ENCODE peak calls at places on chromosomes 12 and 14, in seven cellular contexts. N is GM12891, U is K562, E is H1, V is HepG2, C is GM12878, F is SK-N-SH. I is an unnamed sample.

GRCh38 chr12:132458441-132459225 is 31.3 kb upstream of the FBRSL1 start:
- DNase-seq in V (no peak), U (no peak), C (no peak), N (no peak), E (no peak), F (no peak), I (no peak)

GRCh38 chr14:77037886-77038511 is 9.5 kb upstream of the IRF2BPL start:
- DNase-seq in U (no peak), V (no peak), C (no peak), N (no peak), F (no peak), E (peak; percentile 54), I (no peak)

GRCh38 chr14:55138091-55138490 is 9.0 kb downstream of the LGALS3 start:
- DNase-seq in E (peak; percentile 70), N (no peak), F (no peak), C (no peak), U (no peak), V (no peak), I (no peak)

GRCh38 chr12:109385339-109386078 is 37.8 kb downstream of the MYO1H start:
- DNase-seq in N (peak; percentile 22), E (no peak), C (no peak), V (peak; percentile 32), U (peak; percentile 40), F (peak; percentile 51), I (no peak)

GRCh38 chr12:94832780-94833760 is 170.4 kb downstream of the NDUFA12 start:
- DNase-seq in U (no peak), F (no peak), E (peak; percentile 58), N (no peak), V (no peak), C (no peak), I (no peak)

GRCh38 chr12:82730832-82731497 is 44.3 kb downstream of the TMTC2 start:
- DNase-seq in C (no peak), N (no peak), E (no peak), V (peak; percentile 4), U (no peak), F (peak; percentile 47), I (no peak)

GRCh38 chr12:64669270-64669842 is 59.1 kb downstream of the RASSF3 start:
- DNase-seq in E (no peak), U (peak; percentile 66), F (peak; percentile 47), C (peak; percentile 73), V (peak; percentile 49), N (no peak), I (no peak)

GRCh38 chr14:76576047-76576741 is 185.1 kb upstream of the VASH1 start:
- DNase-seq in U (no peak), C (no peak), N (no peak), F (no peak), V (no peak), E (no peak), I (no peak)

GRCh38 chr12:124709722-124710656 is 142.6 kb upstream of the NCOR2 start:
- DNase-seq in N (no peak), E (no peak), C (no peak), V (no peak), U (no peak), F (no peak), I (no peak)

GRCh38 chr14:54577977-54578376 is 11.0 kb downstream of the SAMD4A start:
- DNase-seq in C (no peak), U (no peak), E (no peak), F (no peak), N (no peak), V (peak; percentile 20), I (no peak)

GRCh38 chr12:93311827-93312226 is 65.9 kb upstream of the NUDT4 start:
- DNase-seq in V (no peak), F (no peak), U (no peak), N (no peak), E (no peak), C (no peak), I (no peak)

GRCh38 chr12:105335856-105336255 is 5.4 kb downstream of the C12orf75 start:
- DNase-seq in N (no peak), E (no peak), V (no peak), U (no peak), F (no peak), C (no peak), I (no peak)

GRCh38 chr14:61891251-61891650 is 129.0 kb downstream of the SNAPC1 start:
- DNase-seq in F (no peak), E (no peak), C (no peak), N (no peak), U (peak; percentile 4), V (no peak), I (no peak)

GRCh38 chr14:99322731-99323599 is 51.0 kb upstream of the BCL11B start:
- DNase-seq in E (no peak), U (no peak), C (no peak), F (no peak), V (no peak), N (no peak), I (no peak)

GRCh38 chr12:67241482-67241881 is 27.7 kb upstream of the CAND1 start:
- DNase-seq in N (no peak), C (no peak), E (no peak), F (no peak), V (no peak), U (no peak), I (no peak)

GRCh38 chr14:96304956-96305355 is 48.9 kb downstream of the BDKRB1 start:
- DNase-seq in C (no peak), F (no peak), E (peak; percentile 66), U (peak; percentile 20), V (no peak), N (no peak), I (no peak)

GRCh38 chr12:18747960-18748359 is 10.0 kb downstream of the CAPZA3 start:
- DNase-seq in N (no peak), C (no peak), U (no peak), V (no peak), F (no peak), E (no peak), I (no peak)

GRCh38 chr12:44875954-44876553 is at the start of gene NELL2:
- DNase-seq in U (peak; percentile 59), V (no peak), E (peak; percentile 83), C (no peak), F (peak; percentile 83), N (peak; percentile 55), I (peak; percentile 46)

DNA sequence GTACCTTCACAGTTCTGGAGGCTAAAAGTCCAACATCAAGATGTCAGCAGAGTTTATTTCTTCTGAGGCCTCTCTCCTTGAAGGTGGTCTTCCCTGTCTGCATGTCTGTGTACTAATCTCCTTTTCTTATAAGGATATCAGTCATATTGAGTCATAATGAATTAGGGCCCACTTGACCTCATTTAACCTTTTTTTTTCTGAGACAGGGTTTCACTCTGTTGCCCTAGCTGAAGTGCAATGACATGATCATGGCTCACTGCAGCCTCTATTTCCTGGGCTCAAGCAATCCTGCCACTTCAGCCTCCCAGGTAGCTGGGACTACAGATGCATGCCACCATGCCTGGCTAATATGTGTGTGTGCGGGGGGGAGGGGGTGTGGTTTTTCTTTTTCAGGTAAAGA is 41.7 kb downstream of the PPM1H start:
- DNase-seq in C (no peak), E (no peak), V (no peak), U (no peak), N (no peak), F (no peak), I (no peak)
- TF ChIP-seq TAF1 in C (no peak), E (no peak), V (no peak), U (no peak), N (no peak), F (no peak), I (no peak)

GRCh38 chr12:2575245-2575644 is 219.5 kb upstream of the FKBP4 start:
- DNase-seq in E (no peak), N (no peak), C (no peak), V (no peak), F (no peak), U (no peak), I (no peak)

GRCh38 chr12:2570562-2570961 is 224.2 kb upstream of the FKBP4 start:
- DNase-seq in N (no peak), E (no peak), U (no peak), C (no peak), F (no peak), V (no peak), I (no peak)

GRCh38 chr12:2578191-2578590 is 216.6 kb upstream of the FKBP4 start:
- DNase-seq in N (no peak), E (no peak), V (no peak), U (no peak), C (no peak), F (no peak), I (no peak)

GRCh38 chr12:2578772-2579171 is 216.0 kb upstream of the FKBP4 start:
- DNase-seq in E (no peak), F (no peak), V (no peak), U (no peak), C (no peak), N (no peak), I (no peak)

DNA sequence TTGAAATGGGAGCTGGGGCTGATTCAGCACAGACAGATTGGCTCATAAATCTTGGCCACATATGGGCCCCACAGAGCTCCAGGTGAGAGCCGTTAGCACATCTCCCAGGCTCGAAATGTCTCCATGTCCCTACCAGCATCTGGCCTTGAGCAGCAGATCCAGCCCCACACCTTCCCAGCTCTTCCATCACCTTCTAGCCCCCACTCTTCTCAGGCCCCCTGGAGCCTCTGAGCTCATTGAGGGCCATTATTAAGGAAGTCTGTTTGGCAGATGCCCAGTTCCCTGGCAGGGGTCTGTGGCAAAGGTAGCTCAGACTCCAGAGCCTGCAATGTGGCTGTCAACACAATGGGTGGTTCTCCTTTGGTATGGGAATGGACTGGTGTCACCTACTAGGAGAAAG is 220.2 kb upstream of the FKBP4 start:
- DNase-seq in E (no peak), N (no peak), C (no peak), U (no peak), V (no peak), F (no peak), I (no peak)
- TF ChIP-seq TAF1 in E (no peak), N (no peak), C (no peak), U (no peak), V (no peak), F (no peak), I (no peak)

GRCh38 chr12:53052419-53053222 is 2.8 kb downstream of the TNS2 start:
- DNase-seq in N (no peak), C (no peak), V (no peak), F (no peak), U (no peak), E (no peak), I (no peak)
- TF ChIP-seq TAF1 in N (no peak), C (no peak), V (no peak), F (no peak), U (no peak), E (no peak), I (no peak)

GRCh38 chr12:48780381-48781025 is 8.4 kb downstream of the ADCY6 start:
- DNase-seq in N (no peak), V (no peak), E (no peak), C (no peak), U (no peak), F (no peak), I (no peak)
- TF ChIP-seq TAF1 in N (no peak), V (no peak), E (no peak), C (no peak), U (no peak), F (no peak), I (no peak)

I was measured in GM12892.